ENCODE peak calls at places on chromosome 15, in eight cellular contexts. V is HCT116, X is A549, P is IMR-90, Q is SK-N-SH, I is GM12878, R is K562, U is H1. G is an unnamed sample.

GRCh38 chr15:71801935-71802655 is 8.3 kb upstream of the NR2E3 start:
- DNase-seq in R (no peak), V (no peak), I (no peak), P (no peak), X (no peak), U (no peak), Q (no peak), G (no peak)

GRCh38 chr15:57503911-57504598 is 87.6 kb upstream of the MYZAP start:
- DNase-seq in U (no peak), Q (peak; percentile 37), I (no peak), X (no peak), P (no peak), V (no peak), R (no peak), G (no peak)

GRCh38 chr15:85030301-85031049 is 48.8 kb downstream of the PDE8A start:
- DNase-seq in R (no peak), Q (no peak), P (peak; percentile 38), V (no peak), U (no peak), X (no peak), I (no peak), G (no peak)

GRCh38 chr15:64426845-64427465 is 33.4 kb upstream of the ZNF609 start:
- DNase-seq in X (peak; percentile 26), P (peak; percentile 54), I (no peak), U (no peak), V (peak; percentile 15), R (no peak), Q (no peak), G (peak; percentile 12)

GRCh38 chr15:27449041-27449440 is 478.1 kb downstream of the GABRG3 start:
- DNase-seq in P (no peak), I (no peak), U (no peak), Q (no peak), R (no peak), X (no peak), V (no peak), G (no peak)

GRCh38 chr15:38795471-38796245 is 231.0 kb upstream of the RASGRP1 start:
- DNase-seq in I (no peak), R (no peak), V (no peak), X (no peak), Q (no peak), U (no peak), P (peak; percentile 54), G (no peak)

GRCh38 chr15:93038064-93038705 is 50.8 kb downstream of the RGMA start:
- DNase-seq in X (no peak), U (no peak), R (no peak), Q (peak; percentile 19), I (no peak), P (no peak), V (no peak), G (no peak)

GRCh38 chr15:40313531-40314398 is 6.0 kb upstream of the PLCB2 start:
- DNase-seq in Q (no peak), V (no peak), X (no peak), I (no peak), U (no peak), R (no peak), P (no peak), G (peak; percentile 53)

GRCh38 chr15:41790169-41790568 is 15.9 kb downstream of the MAPKBP1 start:
- DNase-seq in Q (no peak), X (no peak), P (no peak), U (no peak), V (no peak), I (no peak), R (peak; percentile 33), G (no peak)

GRCh38 chr15:85623648-85624047 is 171.1 kb downstream of the KLHL25 start:
- DNase-seq in Q (no peak), I (no peak), X (no peak), P (peak; percentile 61), R (no peak), V (no peak), U (no peak), G (no peak)

GRCh38 chr15:78979456-78980320 is 34.8 kb upstream of the CTSH start:
- DNase-seq in R (peak; percentile 70), I (peak; percentile 66), P (peak; percentile 81), U (peak; percentile 69), V (peak; percentile 81), X (peak; percentile 92), Q (peak; percentile 83), G (peak; percentile 85)

GRCh38 chr15:88345962-88346361 is 89.4 kb upstream of the NTRK3 start:
- DNase-seq in P (no peak), Q (peak; percentile 32), U (no peak), R (no peak), V (no peak), X (no peak), I (no peak), G (no peak)

GRCh38 chr15:79140846-79141570 is 50.4 kb upstream of the RASGRF1 start:
- DNase-seq in U (no peak), P (no peak), I (no peak), X (no peak), Q (no peak), R (no peak), V (no peak), G (no peak)

GRCh38 chr15:63338170-63338569 is 43.5 kb downstream of the CA12 start:
- DNase-seq in X (no peak), V (no peak), U (no peak), Q (no peak), P (peak; percentile 79), I (no peak), R (no peak), G (no peak)

GRCh38 chr15:95875141-95875643 is 455.3 kb upstream of the NR2F2 start:
- DNase-seq in I (no peak), R (no peak), X (no peak), U (no peak), Q (no peak), P (no peak), V (no peak), G (peak; percentile 3)

DNA sequence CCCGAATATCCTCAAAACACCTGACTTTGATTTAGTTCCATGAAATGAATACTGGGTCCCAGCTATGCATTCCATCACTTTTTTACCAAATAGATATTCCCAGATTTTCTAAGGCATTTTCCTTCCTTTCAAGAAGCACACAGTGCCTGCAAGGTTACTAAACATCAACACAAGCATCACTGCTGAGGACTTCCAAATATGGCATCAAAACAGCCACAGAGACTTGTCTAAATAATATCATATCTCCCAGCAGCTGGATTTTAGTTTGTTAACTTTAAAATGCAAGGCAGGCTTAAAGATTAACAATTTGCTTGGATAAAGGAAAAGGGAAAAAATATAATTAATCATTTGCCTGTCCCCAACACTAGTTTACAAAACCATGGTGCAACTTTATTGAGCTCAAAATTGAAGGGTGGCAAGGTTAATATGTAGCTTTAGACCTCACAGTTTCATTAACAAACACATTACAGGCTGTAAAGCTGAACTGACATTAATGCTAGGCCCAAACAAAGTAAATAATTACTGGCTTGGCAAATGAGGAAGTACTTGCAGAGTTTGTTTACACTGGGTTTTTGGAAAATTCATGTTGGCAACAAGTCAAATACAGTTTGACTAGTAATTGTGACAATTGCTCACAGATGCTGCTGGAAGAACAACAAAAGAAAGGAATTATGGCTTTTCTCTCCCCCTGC is 401.7 kb upstream of the CDIN1 start:
- DNase-seq in R (no peak), U (no peak), I (no peak), P (peak; percentile 43), V (no peak), X (peak; percentile 81), Q (no peak), G (no peak)
- TF ChIP-seq RAD21 in R (no peak), U (no peak), I (no peak), P (no peak), V (no peak), X (no peak), Q (no peak), G (no peak)

GRCh38 chr15:67715166-67715565 is 110.1 kb upstream of the SKOR1 start:
- DNase-seq in I (no peak), R (no peak), P (no peak), V (no peak), X (no peak), U (no peak), Q (no peak), G (no peak)
- TF ChIP-seq RAD21 in I (no peak), R (no peak), P (no peak), V (no peak), X (no peak), U (no peak), Q (no peak), G (no peak)

DNA sequence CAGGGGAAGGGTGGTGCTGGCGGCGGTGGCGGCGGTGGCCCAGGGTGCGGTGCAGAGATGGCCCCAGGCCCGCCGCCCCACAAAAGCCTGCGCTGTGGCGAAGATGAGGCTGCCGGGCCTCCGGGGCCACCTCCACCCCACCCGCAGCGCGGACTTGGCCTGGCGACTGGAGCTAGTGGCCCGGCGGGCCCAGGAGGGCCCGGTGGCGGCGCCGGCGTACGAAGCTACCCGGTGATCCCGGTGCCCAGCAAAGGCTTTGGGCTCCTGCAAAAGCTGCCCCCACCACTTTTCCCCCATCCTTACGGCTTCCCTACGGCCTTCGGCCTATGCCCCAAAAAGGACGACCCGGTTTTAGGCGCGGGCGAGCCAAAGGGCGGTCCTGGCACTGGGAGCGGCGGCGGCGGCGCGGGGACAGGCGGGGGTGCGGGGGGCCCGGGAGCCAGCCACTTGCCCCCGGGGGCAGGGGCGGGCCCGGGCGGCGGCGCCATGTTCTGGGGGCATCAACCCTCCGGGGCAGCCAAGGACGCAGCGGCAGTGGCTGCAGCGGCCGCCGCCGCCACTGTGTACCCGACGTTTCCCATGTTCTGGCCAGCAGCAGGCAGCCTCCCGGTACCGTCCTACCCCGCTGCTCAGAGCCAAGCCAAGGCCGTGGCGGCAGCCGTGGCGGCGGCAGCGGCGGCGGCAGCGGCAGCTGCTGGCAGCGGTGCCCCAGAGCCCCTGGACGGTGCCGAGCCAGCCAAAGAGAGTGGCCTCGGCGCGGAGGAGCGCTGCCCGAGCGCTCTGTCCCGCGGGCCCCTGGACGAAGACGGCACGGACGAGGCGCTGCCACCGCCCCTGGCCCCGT is 1.6 kb downstream of the SKOR1 start:
- DNase-seq in R (no peak), I (no peak), U (no peak), P (no peak), V (no peak), X (no peak), Q (peak; percentile 31), G (no peak)
- TF ChIP-seq RAD21 in R (no peak), I (no peak), U (no peak), P (no peak), V (no peak), X (no peak), Q (no peak), G (no peak)

GRCh38 chr15:22888120-22888859 is 49.8 kb downstream of the NIPA2 start:
- DNase-seq in V (no peak), I (no peak), R (peak; percentile 32), U (no peak), P (peak; percentile 99), Q (no peak), X (peak; percentile 71), G (no peak)
- TF ChIP-seq RAD21 in V (no peak), I (no peak), R (no peak), U (no peak), P (no peak), Q (no peak), X (no peak), G (no peak)

GRCh38 chr15:94282269-94283250 is 51.2 kb downstream of the MCTP2 start:
- DNase-seq in U (no peak), V (no peak), P (no peak), X (no peak), R (no peak), I (no peak), Q (no peak), G (no peak)
- TF ChIP-seq RAD21 in U (no peak), V (no peak), P (no peak), X (no peak), R (no peak), I (no peak), Q (no peak), G (no peak)

GRCh38 chr15:51613988-51614387 is 8.6 kb downstream of the DMXL2 start:
- DNase-seq in Q (no peak), V (no peak), R (no peak), P (no peak), X (no peak), I (no peak), U (no peak), G (no peak)
- TF ChIP-seq RAD21 in Q (no peak), V (no peak), R (no peak), P (no peak), X (no peak), I (no peak), U (no peak), G (no peak)